ENCODE peak calls at places on chromosomes 7 and 10, in four cellular contexts. Z is non-pigmented ciliary epithelial cell, K is Right ventricle myocardium superior, I is GM19239. U is an unnamed sample.

GRCh38 chr7:95536656-95537311 is 51.0 kb downstream of the ASB4 start:
- DNase-seq in K (no peak), Z (no peak), I (no peak), U (no peak)

GRCh38 chr7:81510122-81510521 is 259.7 kb downstream of the HGF start:
- DNase-seq in I (no peak), K (no peak), Z (no peak), U (no peak)

GRCh38 chr10:60338002-60338564 is 51.6 kb downstream of the ANK3 start:
- DNase-seq in I (no peak), Z (no peak), K (no peak), U (no peak)

GRCh38 chr10:29611796-29612381 is 22.9 kb downstream of the SVIL start:
- DNase-seq in Z (no peak), I (no peak), K (no peak), U (no peak)

GRCh38 chr10:43256531-43257209 is 10.2 kb downstream of the RASGEF1A start:
- DNase-seq in K (no peak), Z (no peak), I (no peak), U (no peak)

GRCh38 chr7:16063691-16064090 is 357.6 kb downstream of the CRPPA start:
- DNase-seq in Z (no peak), I (no peak), K (no peak), U (no peak)

GRCh38 chr10:4450981-4451501 is 375.0 kb upstream of the AKR1E2 start:
- DNase-seq in K (no peak), I (no peak), Z (peak), U (peak)

GRCh38 chr7:121286742-121287699 is 41.8 kb upstream of the WNT16 start:
- DNase-seq in K (no peak), I (no peak), Z (no peak), U (no peak)

GRCh38 chr7:103996017-103996551 is 6.6 kb upstream of the RELN start:
- DNase-seq in I (no peak), K (no peak), Z (no peak), U (no peak)

GRCh38 chr7:36441344-36442022 is 51.8 kb downstream of the ANLN start:
- DNase-seq in Z (no peak), I (no peak), K (no peak), U (no peak)

GRCh38 chr10:63416376-63416775 is 49.4 kb downstream of the JMJD1C start:
- DNase-seq in I (no peak), K (no peak), Z (no peak), U (no peak)

GRCh38 chr10:13924020-13924725 is 337.4 kb downstream of the PRPF18 start:
- DNase-seq in K (no peak), Z (peak), I (no peak), U (peak)

GRCh38 chr7:129949292-129950133 is 3.2 kb downstream of the UBE2H start:
- DNase-seq in I (no peak), K (no peak), Z (peak), U (no peak)

GRCh38 chr10:17425584-17426262 is 28.7 kb downstream of the ST8SIA6 start:
- DNase-seq in Z (no peak), I (no peak), K (no peak), U (no peak)

GRCh38 chr10:58641708-58642107 is 129.0 kb downstream of the BICC1 start:
- DNase-seq in I (no peak), K (no peak), Z (no peak), U (no peak)

GRCh38 chr7:156031679-156032478 is 219.6 kb upstream of the SHH start:
- DNase-seq in Z (no peak), I (no peak), K (no peak), U (no peak)

GRCh38 chr10:49502358-49502757 is 36.6 kb downstream of the ERCC6 start:
- DNase-seq in Z (no peak), K (no peak), I (no peak), U (no peak)

GRCh38 chr10:1202343-1202742 is 146.2 kb downstream of the WDR37 start:
- DNase-seq in Z (no peak), I (no peak), K (no peak), U (no peak)

GRCh38 chr7:137820677-137821420 is 25.9 kb downstream of the DGKI start:
- DNase-seq in I (no peak), Z (no peak), K (peak), U (peak)

GRCh38 chr7:3482147-3482921 is 181.3 kb downstream of the SDK1 start:
- DNase-seq in Z (no peak), K (no peak), I (no peak), U (no peak)

GRCh38 chr10:28254290-28254985 is 48.4 kb downstream of the MPP7 start:
- DNase-seq in Z (no peak), I (no peak), K (no peak), U (peak)

GRCh38 chr7:133754718-133755117 is 372.4 kb upstream of the LRGUK start:
- DNase-seq in K (no peak), Z (no peak), I (no peak), U (no peak)

GRCh38 chr7:1666251-1666778 is 3.8 kb upstream of the ELFN1 start:
- DNase-seq in K (peak), I (no peak), Z (no peak), U (no peak)

GRCh38 chr7:113076703-113077102 is 9.9 kb downstream of the GPR85 start:
- DNase-seq in Z (no peak), I (no peak), K (no peak), U (no peak)

GRCh38 chr10:103204353-103205255 is 11.5 kb upstream of the NT5C2 start:
- DNase-seq in K (no peak), Z (no peak), I (no peak), U (no peak)

GRCh38 chr10:62005281-62005680 is 103.8 kb downstream of the ARID5B start:
- DNase-seq in Z (no peak), K (no peak), I (no peak), U (no peak)

GRCh38 chr7:124712017-124712416 is 53.6 kb downstream of the GPR37 start:
- DNase-seq in Z (no peak), K (no peak), I (no peak), U (no peak)

GRCh38 chr7:110623436-110623835 is 467.5 kb upstream of the LRRN3 start:
- DNase-seq in I (no peak), Z (no peak), K (no peak), U (no peak)

GRCh38 chr10:30737931-30738391 is 108.4 kb upstream of the LYZL2 start:
- DNase-seq in Z (no peak), I (no peak), K (no peak), U (no peak)

GRCh38 chr10:21490028-21490427 is 35.5 kb downstream of the SKIDA1 start:
- DNase-seq in K (no peak), Z (no peak), I (no peak), U (no peak)

GRCh38 chr7:76296743-76297740 is 5.4 kb upstream of the HSPB1 start:
- DNase-seq in Z (peak), K (no peak), I (no peak), U (peak)

GRCh38 chr7:104983620-104984539 is 30.1 kb upstream of the KMT2E start:
- DNase-seq in K (peak), Z (no peak), I (peak), U (no peak)

GRCh38 chr7:38276096-38276857 is 2.8 kb upstream of the TARP start:
- DNase-seq in K (no peak), Z (no peak), I (no peak), U (no peak)

U was measured in AG09309.